ENCODE peak calls at places on chromosomes 5 and 9, in five cellular contexts. L is ovary, K is SJSA1, X is heart left ventricle, U is right lobe of liver. F is an unnamed sample.

GRCh38 chr5:133311171-133311570 is 259.4 kb downstream of the HSPA4 start:
- DNase-seq in X (no peak), L (no peak), U (no peak), K (no peak), F (no peak)

GRCh38 chr9:38062498-38063362 is 6.3 kb downstream of the SHB start:
- DNase-seq in L (no peak), U (no peak), K (no peak), X (no peak), F (peak)

GRCh38 chr5:158805195-158805594 is 294.5 kb downstream of the EBF1 start:
- DNase-seq in U (no peak), K (no peak), L (no peak), X (peak), F (no peak)

GRCh38 chr9:99595796-99596195 is 225.9 kb upstream of the NR4A3 start:
- DNase-seq in K (no peak), L (no peak), X (no peak), U (no peak), F (peak)

GRCh38 chr5:164663223-164663989 is 1158.0 kb downstream of the MAT2B start:
- DNase-seq in U (no peak), X (no peak), L (no peak), K (no peak), F (no peak)

GRCh38 chr9:18489861-18490260 is 15.9 kb downstream of the ADAMTSL1 start:
- DNase-seq in L (no peak), X (no peak), U (no peak), K (no peak), F (no peak)

GRCh38 chr5:148005788-148006520 is 57.8 kb upstream of the SPINK5 start:
- DNase-seq in L (no peak), X (no peak), U (no peak), K (no peak), F (peak)

GRCh38 chr9:132993511-132993939 is 15.0 kb downstream of the GFI1B start:
- DNase-seq in K (no peak), L (no peak), X (no peak), U (no peak), F (no peak)

GRCh38 chr9:124270504-124271335 is 13.0 kb downstream of the NEK6 start:
- DNase-seq in U (peak), K (no peak), L (no peak), X (no peak), F (no peak)

GRCh38 chr5:135438712-135439111 is 8.4 kb downstream of the DCANP1 start:
- DNase-seq in K (no peak), L (no peak), X (no peak), U (no peak), F (no peak)

GRCh38 chr5:154179846-154180710 is 10.5 kb upstream of the GALNT10 start:
- DNase-seq in K (peak), U (no peak), L (no peak), X (no peak), F (peak)

GRCh38 chr5:160787247-160787646 is 64.8 kb downstream of the ATP10B start:
- DNase-seq in U (peak), X (no peak), K (no peak), L (no peak), F (peak)

GRCh38 chr5:83426855-83427254 is 44.7 kb upstream of the VCAN start:
- DNase-seq in L (no peak), U (no peak), X (no peak), K (no peak), F (peak)

GRCh38 chr9:38621434-38622082 is 1.2 kb upstream of the ANKRD18A start:
- DNase-seq in K (no peak), L (no peak), X (no peak), U (peak), F (no peak)

GRCh38 chr9:100472725-100473261 is at the start of gene TMEFF1:
- DNase-seq in X (peak), U (peak), K (no peak), L (peak), F (peak)

GRCh38 chr9:72012642-72013041 is 47.8 kb downstream of the C9orf57 start:
- DNase-seq in U (no peak), X (no peak), L (no peak), K (no peak), F (no peak)

GRCh38 chr9:136171009-136171800 is 33.7 kb downstream of the LHX3 start:
- DNase-seq in L (no peak), X (no peak), U (no peak), K (no peak), F (peak)

GRCh38 chr9:131441441-131441840 is 47.6 kb downstream of the PRRC2B start:
- DNase-seq in L (no peak), K (no peak), X (no peak), U (no peak), F (peak)

GRCh38 chr9:34983209-34983608 is 6.3 kb upstream of the DNAJB5 start:
- DNase-seq in U (no peak), X (no peak), K (no peak), L (no peak), F (peak)

GRCh38 chr5:82793808-82794419 is 283.3 kb downstream of the TMEM167A start:
- DNase-seq in U (no peak), X (no peak), L (no peak), K (peak), F (peak)

GRCh38 chr5:108607421-108607820 is 140.3 kb upstream of the FER start:
- DNase-seq in U (no peak), K (no peak), X (no peak), L (no peak), F (no peak)

GRCh38 chr5:21680196-21680595 is 1172.9 kb downstream of the CDH12 start:
- DNase-seq in L (no peak), U (no peak), K (no peak), X (no peak), F (no peak)

GRCh38 chr9:112061152-112061740 is 113.9 kb downstream of the SUSD1 start:
- DNase-seq in X (peak), K (peak), U (peak), L (no peak), F (peak)

GRCh38 chr9:87706066-87706739 is 19.7 kb upstream of the CTSL start:
- DNase-seq in L (no peak), U (no peak), X (no peak), K (no peak), F (no peak)

GRCh38 chr9:133276001-133276884 is 1.2 kb upstream of the ABO start:
- DNase-seq in X (no peak), K (no peak), U (no peak), L (no peak), F (no peak)

GRCh38 chr5:56973473-56973872 is 21.6 kb upstream of the MIER3 start:
- DNase-seq in U (no peak), K (no peak), L (no peak), X (no peak), F (no peak)

GRCh38 chr5:177575488-177575887 is 16.5 kb upstream of the TMED9 start:
- DNase-seq in X (no peak), K (no peak), L (no peak), U (no peak), F (no peak)

GRCh38 chr5:45639038-45639437 is 57.1 kb downstream of the HCN1 start:
- DNase-seq in K (no peak), X (no peak), L (no peak), U (no peak), F (no peak)

GRCh38 chr9:109591691-109592090 is 93.6 kb upstream of the PTPN3 start:
- DNase-seq in U (no peak), L (no peak), K (no peak), X (no peak), F (no peak)

GRCh38 chr9:86946712-86947145 is 577 bp downstream of the GAS1 start:
- DNase-seq in X (peak), U (peak), L (peak), K (peak), F (peak)

GRCh38 chr5:72018158-72018803 is 89.0 kb upstream of the MAP1B start:
- DNase-seq in K (peak), X (no peak), U (peak), L (peak), F (peak)

GRCh38 chr9:33524431-33524947 is 438 bp downstream of the ANKRD18B start:
- DNase-seq in X (no peak), U (no peak), K (no peak), L (no peak), F (no peak)

GRCh38 chr5:149442563-149443182 is 63.6 kb upstream of the IL17B start:
- DNase-seq in L (peak), K (peak), X (peak), U (peak), F (peak)

GRCh38 chr9:100575765-100576368 is 2.0 kb upstream of the CAVIN4 start:
- DNase-seq in L (no peak), X (no peak), U (no peak), K (no peak), F (no peak)

GRCh38 chr9:99114846-99115500 is 10.1 kb downstream of the TGFBR1 start:
- DNase-seq in X (no peak), K (no peak), L (no peak), U (no peak), F (no peak)

GRCh38 chr5:139639619-139640431 is 8.3 kb upstream of the CXXC5 start:
- DNase-seq in K (no peak), X (no peak), L (no peak), U (peak), F (no peak)

GRCh38 chr9:94783928-94784327 is 57.4 kb downstream of the AOPEP start:
- DNase-seq in L (no peak), X (no peak), K (no peak), U (no peak), F (no peak)

GRCh38 chr9:94780516-94780950 is 54.0 kb downstream of the AOPEP start:
- DNase-seq in U (no peak), K (no peak), L (no peak), X (peak), F (no peak)

GRCh38 chr9:94779693-94780290 is 53.3 kb downstream of the AOPEP start:
- DNase-seq in U (no peak), K (no peak), L (no peak), X (no peak), F (no peak)

GRCh38 chr9:94783121-94783664 is 56.7 kb downstream of the AOPEP start:
- DNase-seq in U (peak), X (peak), K (peak), L (peak), F (peak)

DNA sequence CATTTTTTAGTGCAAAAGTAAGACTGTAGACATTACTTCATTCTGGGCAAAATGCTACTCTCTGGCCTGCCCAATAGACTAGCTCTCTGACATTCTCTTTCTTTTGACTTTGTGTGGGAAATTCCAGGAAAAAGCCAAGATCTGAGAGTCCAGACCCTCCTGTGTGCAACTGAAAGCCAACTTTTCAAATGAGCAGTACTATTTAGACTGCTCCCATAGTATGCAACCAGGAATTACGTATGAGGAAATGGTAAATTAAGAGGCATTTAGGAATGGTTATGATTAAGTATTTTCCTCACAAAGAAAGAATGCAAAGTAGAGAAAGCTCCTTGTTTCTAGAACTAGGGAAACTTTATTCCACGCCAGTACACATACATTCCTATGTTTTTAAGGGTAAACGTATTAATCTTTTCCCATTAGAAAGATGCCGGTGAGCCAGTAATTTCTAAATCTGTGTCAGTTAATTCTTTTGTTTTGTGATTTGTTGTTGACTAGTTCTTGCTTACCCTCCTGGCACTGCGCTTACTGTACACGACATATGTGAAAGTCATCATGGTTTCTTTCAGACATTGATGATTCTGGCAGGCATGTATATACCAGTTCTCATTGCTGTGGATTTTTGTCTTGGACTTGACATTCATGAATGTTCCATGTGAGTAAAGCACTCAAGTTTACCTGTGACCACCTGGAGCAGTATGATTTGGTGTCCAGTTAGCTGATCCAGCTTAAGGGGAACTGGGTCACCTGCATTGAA is 56.0 kb downstream of the AOPEP start:
- DNase-seq in L (no peak), K (peak), U (no peak), X (no peak), F (no peak)
- H3K4me3 ChIP-seq in L (no peak), K (no peak), U (no peak), X (no peak), F (no peak)

GRCh38 chr5:55134053-55134722 is 25.8 kb upstream of the GPX8 start:
- DNase-seq in K (peak), X (no peak), U (no peak), L (no peak), F (peak)
- H3K4me3 ChIP-seq in K (no peak), X (no peak), U (no peak), L (no peak), F (no peak)

DNA sequence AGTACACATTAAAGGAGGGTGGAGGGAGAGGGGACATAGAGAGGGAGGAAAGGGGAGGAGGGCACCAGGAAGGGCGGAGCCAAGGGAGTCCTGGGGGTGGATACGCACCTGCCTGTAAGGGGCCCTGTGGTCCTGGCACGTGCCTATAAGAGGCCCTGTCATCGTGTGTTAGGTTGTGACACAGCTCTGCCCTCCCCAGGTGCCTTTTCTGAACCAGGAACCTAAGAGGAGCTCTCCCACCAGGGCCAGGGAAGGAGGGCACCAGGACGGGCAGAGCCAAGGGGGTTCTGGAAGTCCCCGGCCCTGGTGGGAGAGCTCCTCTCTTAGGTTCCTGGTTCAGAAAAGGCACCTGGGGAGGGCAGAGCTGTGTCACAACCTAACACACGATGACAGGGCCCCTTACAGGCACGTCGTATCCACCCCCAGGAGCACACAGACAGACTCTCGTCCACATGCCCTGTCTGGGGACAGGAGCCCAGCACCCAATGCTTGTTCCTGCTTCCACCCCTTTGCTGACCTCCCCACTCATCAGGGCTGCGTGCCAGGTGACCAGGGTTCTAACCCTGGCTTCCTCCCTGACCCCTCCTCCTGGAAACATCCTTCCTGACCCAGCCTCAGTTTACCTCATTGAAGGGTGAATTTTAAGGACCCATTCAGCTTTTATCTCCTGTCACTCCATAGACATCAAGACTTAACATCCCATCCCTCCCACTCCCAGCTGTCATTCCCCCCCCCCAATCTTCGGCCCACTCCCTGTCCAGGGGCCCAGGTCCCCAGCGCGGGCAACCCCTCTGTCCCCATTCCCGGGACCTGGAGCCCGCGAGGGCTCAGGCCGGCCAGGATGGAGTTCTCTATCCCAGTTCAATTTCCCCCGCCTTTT is 12.9 kb upstream of the OLFM1 start:
- DNase-seq in X (peak), L (no peak), K (no peak), U (peak), F (no peak)
- H3K4me3 ChIP-seq in X (peak), L (peak), K (no peak), U (peak), F (no peak)

GRCh38 chr5:140926903-140927573 is 939 bp downstream of the PCDHAC1 start:
- DNase-seq in X (peak), L (no peak), U (peak), K (no peak), F (no peak)
- H3K4me3 ChIP-seq in X (peak), L (peak), U (peak), K (no peak), F (no peak)

GRCh38 chr5:6377582-6378127 is 692 bp downstream of the MED10 start:
- DNase-seq in X (no peak), U (no peak), L (no peak), K (no peak), F (peak)

GRCh38 chr5:6377121-6377520 is 1.2 kb downstream of the MED10 start:
- DNase-seq in K (no peak), X (no peak), L (no peak), U (no peak), F (peak)

GRCh38 chr5:6378128-6379023 is at the start of gene MED10:
- DNase-seq in K (peak), U (peak), L (peak), X (peak), F (peak)

GRCh38 chr5:6383376-6383775 is 5.0 kb upstream of the MED10 start:
- DNase-seq in X (no peak), U (no peak), K (no peak), L (no peak), F (no peak)

DNA sequence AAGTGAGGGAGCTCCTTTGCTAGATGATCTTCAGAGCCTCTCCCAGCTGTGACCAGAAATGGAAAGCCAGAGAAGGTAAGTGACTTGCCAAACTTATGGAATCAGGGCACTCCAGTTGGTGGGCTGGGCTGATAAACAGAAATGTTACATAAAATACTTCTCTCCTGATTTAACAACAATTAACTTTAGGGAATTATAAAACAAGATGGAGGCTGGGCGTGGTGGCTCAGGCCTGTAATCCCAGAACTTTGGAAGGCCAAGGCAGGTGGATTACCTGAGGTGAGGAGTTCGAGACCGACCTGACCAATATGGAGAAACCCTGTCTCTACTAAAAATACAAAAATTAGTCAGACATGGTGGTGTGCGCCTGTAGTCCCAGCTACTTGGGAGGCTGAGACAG is 899 bp upstream of the MED10 start:
- DNase-seq in L (no peak), U (no peak), K (no peak), X (no peak), F (no peak)
- H3K4me3 ChIP-seq in L (peak), U (no peak), K (no peak), X (peak), F (peak)

GRCh38 chr5:173329370-173330150 is 1.3 kb upstream of the STC2 start:
- DNase-seq in L (no peak), U (peak), X (no peak), K (no peak), F (peak)
- H3K4me3 ChIP-seq in L (peak), U (peak), X (peak), K (peak), F (peak)

DNA sequence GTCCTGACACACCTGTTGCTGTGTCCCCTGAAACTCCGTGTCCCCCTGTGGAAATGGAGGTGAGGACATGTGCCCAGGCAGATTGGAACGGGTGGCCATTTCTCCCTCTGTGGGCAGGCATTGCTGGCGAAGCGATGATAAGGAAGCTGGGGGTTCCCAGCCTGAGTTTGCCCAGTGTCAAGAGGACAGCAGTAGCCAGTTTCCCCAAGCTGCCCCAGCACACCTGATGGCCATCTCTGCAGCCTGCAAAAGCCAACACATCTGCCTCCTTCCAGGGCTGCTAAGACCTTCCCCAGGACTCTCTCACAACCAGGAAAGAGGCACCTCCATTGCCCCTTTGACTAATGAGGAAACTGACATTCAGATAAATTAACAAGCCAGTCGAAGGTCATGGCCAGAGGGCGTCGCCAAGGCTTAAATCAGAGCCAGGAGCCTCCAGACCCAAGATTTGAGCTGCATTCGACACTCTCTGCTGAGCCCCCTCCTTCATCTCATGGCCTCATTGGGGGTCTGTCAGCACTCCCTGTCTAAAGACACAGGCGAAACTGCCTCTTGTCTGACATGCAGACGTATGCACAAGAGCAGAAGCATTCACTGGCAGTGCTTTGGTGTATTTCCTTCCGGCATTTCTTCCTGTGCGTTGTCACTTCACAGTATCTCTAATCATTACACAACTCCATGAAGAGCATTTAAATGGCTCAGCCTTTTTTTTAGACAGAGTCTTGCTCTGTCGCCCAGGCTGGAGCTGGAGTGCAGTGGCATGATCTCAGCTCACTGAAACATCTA is 10.4 kb upstream of the WNK2 start:
- DNase-seq in U (no peak), X (no peak), L (no peak), K (no peak), F (no peak)
- H3K4me3 ChIP-seq in U (no peak), X (no peak), L (no peak), K (no peak), F (no peak)